ENCODE peak calls at places on chromosomes 1 and 21, in four cellular contexts. U is cardiac muscle cell, Y is foreskin fibroblast, S is AG04450. L is an unnamed sample.

GRCh38 chr21:18041012-18041411 is 203.6 kb upstream of the CHODL start:
- DNase-seq in U (peak; percentile 8), Y (no peak), S (no peak), L (peak; percentile 36)

GRCh38 chr1:235011599-235012435 is 116.8 kb downstream of the TOMM20 start:
- DNase-seq in U (peak; percentile 94), Y (peak; percentile 100), S (peak; percentile 99), L (peak; percentile 97)

GRCh38 chr1:214362188-214362882 is 81.4 kb downstream of the SMYD2 start:
- DNase-seq in U (peak; percentile 89), Y (peak; percentile 24), S (no peak), L (no peak)

GRCh38 chr1:1212780-1213152 is 1.2 kb downstream of the TNFRSF4 start:
- DNase-seq in U (peak; percentile 16), Y (no peak), S (no peak), L (no peak)

GRCh38 chr1:209168204-209168603 is 415.3 kb upstream of the CAMK1G start:
- DNase-seq in U (peak; percentile 1), Y (peak; percentile 10), S (no peak), L (no peak)

GRCh38 chr1:208538078-208538477 is 293.9 kb upstream of the PLXNA2 start:
- DNase-seq in U (no peak), Y (no peak), S (no peak), L (no peak)

GRCh38 chr1:4016351-4017130 is 116.5 kb upstream of the C1orf174 start:
- DNase-seq in U (no peak), Y (no peak), S (no peak), L (no peak)

GRCh38 chr21:35461700-35462099 is 412.6 kb upstream of the RUNX1 start:
- DNase-seq in U (no peak), Y (no peak), S (no peak), L (no peak)

GRCh38 chr1:2373551-2374259 is 17.6 kb downstream of the MORN1 start:
- DNase-seq in U (no peak), Y (no peak), S (no peak), L (no peak)

GRCh38 chr1:182588460-182589396 is at the start of gene RNASEL:
- DNase-seq in U (peak; percentile 82), Y (peak; percentile 52), S (peak; percentile 6), L (peak; percentile 77)

GRCh38 chr1:38512024-38512623 is 347.4 kb downstream of the RRAGC start:
- DNase-seq in U (no peak), Y (no peak), S (no peak), L (no peak)

GRCh38 chr1:175797576-175797975 is 54.2 kb upstream of the TNR start:
- DNase-seq in U (no peak), Y (no peak), S (no peak), L (no peak)

GRCh38 chr1:219313961-219314360 is 140.3 kb downstream of the LYPLAL1 start:
- DNase-seq in U (no peak), Y (no peak), S (no peak), L (no peak)

GRCh38 chr21:24265987-24266386 is 1341.3 kb downstream of the MRPL39 start:
- DNase-seq in U (no peak), Y (no peak), S (no peak), L (no peak)

GRCh38 chr1:200732438-200732837 is 6.3 kb upstream of the CAMSAP2 start:
- DNase-seq in U (no peak), Y (no peak), S (no peak), L (no peak)

GRCh38 chr21:46216132-46216747 is 12.3 kb downstream of the LSS start:
- DNase-seq in U (no peak), Y (no peak), S (no peak), L (no peak)

GRCh38 chr1:154460695-154461249 is 41.2 kb upstream of the TDRD10 start:
- DNase-seq in U (no peak), Y (no peak), S (no peak), L (no peak)

GRCh38 chr1:213366141-213366831 is 315.2 kb downstream of the RPS6KC1 start:
- DNase-seq in U (no peak), Y (no peak), S (no peak), L (peak; percentile 67)

GRCh38 chr1:33428661-33429060 is 2.2 kb downstream of the PHC2 start:
- DNase-seq in U (no peak), Y (no peak), S (no peak), L (no peak)

GRCh38 chr1:21307210-21307609 is 16.9 kb upstream of the ECE1 start:
- DNase-seq in U (no peak), Y (no peak), S (no peak), L (no peak)

GRCh38 chr21:29640233-29640554 is 299.6 kb downstream of the GRIK1 start:
- DNase-seq in U (no peak), Y (no peak), S (no peak), L (no peak)

GRCh38 chr1:15523922-15524282 is at the start of gene CASP9:
- DNase-seq in U (no peak), Y (no peak), S (no peak), L (no peak)

GRCh38 chr1:13754510-13755103 is 54.6 kb downstream of the PRDM2 start:
- DNase-seq in U (no peak), Y (peak; percentile 28), S (no peak), L (no peak)

GRCh38 chr1:12480031-12480430 is 138.0 kb downstream of the DHRS3 start:
- DNase-seq in U (no peak), Y (no peak), S (no peak), L (no peak)

GRCh38 chr21:35658242-35658641 is 402.1 kb downstream of the SETD4 start:
- DNase-seq in U (peak; percentile 76), Y (peak; percentile 87), S (peak; percentile 69), L (no peak)

GRCh38 chr21:34198232-34199120 is 125.1 kb downstream of the MRPS6 start:
- DNase-seq in U (no peak), Y (no peak), S (no peak), L (peak; percentile 54)

GRCh38 chr1:180210008-180210555 is 20.0 kb upstream of the LHX4 start:
- DNase-seq in U (no peak), Y (no peak), S (no peak), L (no peak)

GRCh38 chr1:181044449-181044966 is 10.7 kb downstream of the MR1 start:
- DNase-seq in U (no peak), Y (no peak), S (no peak), L (peak; percentile 45)

GRCh38 chr1:19377812-19378718 is 65.9 kb downstream of the SLC66A1 start:
- DNase-seq in U (no peak), Y (no peak), S (no peak), L (no peak)

GRCh38 chr1:113861641-113862040 is 9.9 kb downstream of the PTPN22 start:
- DNase-seq in U (no peak), Y (no peak), S (no peak), L (no peak)

GRCh38 chr1:113859478-113860175 is 11.9 kb downstream of the PTPN22 start:
- DNase-seq in U (no peak), Y (no peak), S (no peak), L (no peak)

GRCh38 chr1:113858982-113859381 is 12.5 kb downstream of the PTPN22 start:
- DNase-seq in U (no peak), Y (no peak), S (no peak), L (no peak)

GRCh38 chr1:113858418-113858817 is 13.1 kb downstream of the PTPN22 start:
- DNase-seq in U (no peak), Y (no peak), S (no peak), L (no peak)

DNA sequence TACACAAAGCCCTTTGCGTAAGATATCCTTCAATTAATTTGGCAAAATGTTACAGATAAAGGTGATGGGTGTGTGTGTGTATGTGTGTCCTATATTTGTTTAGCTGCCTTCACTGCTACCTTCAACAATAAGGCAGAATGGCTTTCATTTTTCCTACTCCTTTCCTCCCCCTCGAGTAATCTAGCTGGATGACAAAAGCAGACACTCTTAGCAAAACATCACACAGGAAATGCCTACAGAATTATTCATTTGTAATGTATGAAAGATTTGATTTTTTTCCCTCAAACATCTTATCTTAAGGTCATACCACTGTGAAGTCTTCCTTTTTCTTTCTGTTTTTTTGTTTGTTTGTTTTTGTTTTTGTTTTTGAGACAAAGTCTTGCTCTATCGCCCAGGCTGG is 10.6 kb downstream of the PTPN22 start:
- DNase-seq in U (peak; percentile 87), Y (peak; percentile 47), S (peak; percentile 23), L (no peak)
- H3K4me3 ChIP-seq in U (no peak overlapping the region), Y (no peak overlapping the region), S (no peak overlapping the region), L (no peak overlapping the region)

GRCh38 chr21:44310628-44311027 is 10.8 kb downstream of the PFKL start:
- DNase-seq in U (no peak), Y (no peak), S (no peak), L (no peak)
- H3K4me3 ChIP-seq in U (no peak overlapping the region), Y (no peak overlapping the region), S (no peak overlapping the region), L (no peak overlapping the region)

DNA sequence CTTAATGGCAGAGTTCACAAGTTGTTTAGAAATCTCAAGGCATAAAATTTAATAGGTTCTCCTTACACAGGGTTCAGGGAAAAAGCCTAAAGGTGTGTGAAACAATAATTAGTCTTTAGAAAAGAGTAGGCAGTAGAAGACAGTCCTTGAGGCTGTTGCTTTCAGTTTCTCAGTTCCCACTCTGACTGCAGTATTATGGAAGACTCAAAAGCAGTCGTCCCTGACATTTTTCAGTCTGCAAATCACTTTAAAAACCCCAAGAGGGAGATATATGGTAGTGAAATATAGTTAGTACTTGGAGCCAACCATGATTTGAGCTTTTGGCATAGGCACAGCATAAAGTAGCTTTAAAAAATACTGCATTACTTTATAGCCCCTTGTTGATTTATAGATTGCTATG is 299.7 kb downstream of the OLFM3 start:
- DNase-seq in U (peak; percentile 6), Y (no peak), S (no peak), L (peak; percentile 2)
- H3K4me3 ChIP-seq in U (no peak overlapping the region), Y (no peak overlapping the region), S (no peak overlapping the region), L (no peak overlapping the region)

DNA sequence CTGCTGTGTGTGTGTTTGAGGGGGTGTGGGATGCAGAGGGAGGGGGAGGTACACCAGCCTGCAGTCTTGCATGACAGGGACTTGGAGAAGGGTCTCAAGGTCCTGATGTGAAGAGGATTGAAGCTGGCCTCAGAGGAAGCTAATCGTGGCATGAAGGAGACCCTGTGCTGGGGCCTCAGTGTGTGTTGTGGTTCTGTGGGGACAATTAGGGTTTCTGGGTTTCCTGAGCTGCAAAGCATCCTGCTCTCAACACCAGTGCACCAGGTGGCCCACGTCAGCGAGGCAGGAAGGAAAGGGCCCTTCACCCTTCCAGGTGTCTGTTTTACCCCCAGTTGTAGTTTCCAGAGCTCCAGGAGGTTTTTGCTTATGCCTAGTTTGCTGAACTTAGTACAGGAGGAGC is 52.8 kb downstream of the TENT5C start:
- DNase-seq in U (no peak), Y (no peak), S (no peak), L (peak; percentile 94)
- H3K4me3 ChIP-seq in U (no peak overlapping the region), Y (no peak overlapping the region), S (no peak overlapping the region), L (no peak overlapping the region)

GRCh38 chr1:217076902-217077301 is 353.7 kb upstream of the ESRRG start:
- DNase-seq in U (peak; percentile 2), Y (no peak), S (no peak), L (no peak)
- H3K4me3 ChIP-seq in U (no peak overlapping the region), Y (no peak overlapping the region), S (no peak overlapping the region), L (no peak overlapping the region)

GRCh38 chr1:202680586-202681352 is 29.5 kb downstream of the SYT2 start:
- DNase-seq in U (no peak), Y (no peak), S (no peak), L (no peak)
- H3K4me3 ChIP-seq in U (no peak overlapping the region), Y (no peak overlapping the region), S (no peak overlapping the region), L (no peak overlapping the region)